ENCODE peak calls at places on chromosomes 1 and 21, in five cellular contexts. Q is IMR-90; Y is transverse colon; V is dorsolateral prefrontal cortex; Z is CD4-positive, CD25-positive, alpha-beta regulatory T cell. M is an unnamed sample.

GRCh38 chr1:107649023-107649422 is 316.0 kb downstream of the VAV3 start:
- DNase-seq in Z (no peak), V (no peak), Y (no peak), Q (peak), M (no peak)

GRCh38 chr21:28832013-28832714 is 160.5 kb downstream of the LTN1 start:
- DNase-seq in Z (peak), V (no peak), Y (no peak), Q (peak), M (no peak)

GRCh38 chr1:180188103-180188506 is 33.4 kb downstream of the QSOX1 start:
- DNase-seq in Q (peak), Y (peak), Z (no peak), V (peak), M (peak)

GRCh38 chr1:43979528-43980254 is 681 bp downstream of the B4GALT2 start:
- DNase-seq in Z (no peak), Q (peak), Y (peak), V (no peak), M (no peak)

GRCh38 chr1:24748191-24749121 is 3.2 kb downstream of the CLIC4 start:
- DNase-seq in Y (no peak), Q (no peak), V (no peak), Z (no peak), M (no peak)

GRCh38 chr1:4044967-4045366 is 144.9 kb upstream of the C1orf174 start:
- DNase-seq in V (no peak), Q (no peak), Z (no peak), Y (no peak), M (no peak)

GRCh38 chr1:3349161-3349967 is 105.1 kb upstream of the ARHGEF16 start:
- DNase-seq in V (no peak), Q (no peak), Y (no peak), Z (no peak), M (no peak)

GRCh38 chr1:230113605-230114241 is 46.7 kb downstream of the GALNT2 start:
- DNase-seq in Z (no peak), V (no peak), Y (no peak), Q (peak), M (no peak)

GRCh38 chr1:84855168-84855567 is 37.8 kb downstream of the LPAR3 start:
- DNase-seq in Y (no peak), V (no peak), Z (no peak), Q (peak), M (no peak)

GRCh38 chr1:180151508-180151907 is 3.2 kb upstream of the QSOX1 start:
- DNase-seq in Y (no peak), Z (no peak), Q (peak), V (no peak), M (no peak)

GRCh38 chr21:42523211-42523610 is 9.6 kb downstream of the SLC37A1 start:
- DNase-seq in Q (no peak), V (no peak), Y (no peak), Z (no peak), M (no peak)

GRCh38 chr1:64898107-64898861 is 68.1 kb downstream of the JAK1 start:
- DNase-seq in Q (peak), Y (peak), Z (peak), V (no peak), M (no peak)

GRCh38 chr1:183198463-183198862 is 12.4 kb downstream of the LAMC2 start:
- DNase-seq in Z (no peak), Q (peak), V (no peak), Y (no peak), M (no peak)

GRCh38 chr1:188669715-188670114 is 1807.9 kb downstream of the BRINP3 start:
- DNase-seq in Q (peak), V (no peak), Z (no peak), Y (no peak), M (no peak)

GRCh38 chr1:831522-831921 is 92.2 kb upstream of the SAMD11 start:
- DNase-seq in Y (no peak), Q (no peak), V (no peak), Z (no peak), M (no peak)

GRCh38 chr1:36387141-36387949 is 1.6 kb upstream of the STK40 start:
- DNase-seq in Y (no peak), Q (peak), V (no peak), Z (no peak), M (no peak)

GRCh38 chr1:196649990-196650389 is 1.9 kb upstream of the CFH start:
- DNase-seq in V (no peak), Y (no peak), Q (no peak), Z (no peak), M (no peak)

GRCh38 chr1:8409107-8409506 is 91.2 kb downstream of the SLC45A1 start:
- DNase-seq in Q (peak), V (no peak), Y (peak), Z (no peak), M (no peak)

GRCh38 chr1:59645893-59646292 is 168.9 kb upstream of the HOOK1 start:
- DNase-seq in V (no peak), Q (peak), Y (no peak), Z (no peak), M (no peak)

GRCh38 chr1:100411019-100411418 is 58.7 kb downstream of the CDC14A start:
- DNase-seq in V (no peak), Z (no peak), Q (no peak), Y (no peak), M (no peak)
- H3K27ac ChIP-seq in V (no peak), Z (no peak), Q (no peak), Y (no peak), M (no peak)

DNA sequence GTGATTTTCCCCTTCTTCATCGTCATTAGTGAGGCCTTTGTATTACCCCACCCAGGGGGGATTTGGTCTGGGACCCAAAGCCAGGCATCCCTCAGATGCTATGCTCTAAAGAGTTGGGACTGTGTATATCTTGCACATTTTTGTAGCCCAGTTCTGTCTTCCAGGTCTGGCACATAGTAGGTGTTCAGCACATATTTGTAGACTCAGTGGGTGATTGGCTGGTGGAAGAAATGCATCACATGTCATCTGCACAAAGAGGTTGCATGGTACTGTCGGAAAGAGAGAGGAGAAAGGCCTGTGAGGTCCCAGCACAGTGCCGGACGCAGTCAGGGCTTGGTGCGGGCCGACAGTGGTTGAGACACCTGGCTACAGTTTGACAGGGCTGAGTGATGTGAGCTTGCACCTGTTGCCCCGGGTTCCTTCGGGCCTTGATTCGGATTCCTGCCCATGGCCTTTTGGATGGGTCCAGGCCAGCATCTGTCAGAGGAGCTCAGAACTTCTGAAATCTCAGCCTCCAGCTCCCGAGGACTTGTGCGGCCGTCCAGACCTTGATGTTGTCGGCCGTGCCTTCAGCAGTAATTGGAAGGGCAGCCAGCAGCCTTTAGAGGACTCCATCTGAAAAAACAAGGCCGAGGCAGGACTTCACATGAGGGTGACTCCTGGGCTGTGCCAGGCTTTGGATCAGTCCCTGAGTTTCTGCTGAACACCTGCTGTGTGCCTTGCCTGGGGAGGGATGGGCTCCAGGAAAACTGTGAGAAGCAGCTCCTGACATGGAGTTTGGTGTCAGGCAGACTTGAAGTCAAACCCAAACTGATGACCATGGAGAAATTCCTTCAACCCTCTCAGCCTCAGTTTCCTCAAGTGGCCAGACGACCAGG is 40.9 kb upstream of the PADI1 start:
- DNase-seq in V (no peak), Q (no peak), Y (no peak), Z (no peak), M (no peak)
- H3K27ac ChIP-seq in V (no peak), Q (no peak), Y (no peak), Z (no peak), M (no peak)

GRCh38 chr1:54086754-54087153 is 33.3 kb downstream of the TCEANC2 start:
- DNase-seq in Z (no peak), V (no peak), Y (no peak), Q (no peak), M (no peak)
- H3K27ac ChIP-seq in Z (no peak), V (no peak), Y (no peak), Q (no peak), M (no peak)

GRCh38 chr1:18928985-18929384 is 26.6 kb upstream of the ALDH4A1 start:
- DNase-seq in Q (no peak), Z (no peak), V (no peak), Y (no peak), M (no peak)
- H3K27ac ChIP-seq in Q (no peak), Z (no peak), V (no peak), Y (no peak), M (no peak)

GRCh38 chr1:10896673-10897072 is 100.2 kb upstream of the CASZ1 start:
- DNase-seq in Q (no peak), Y (no peak), V (no peak), Z (no peak), M (no peak)

GRCh38 chr1:10898921-10899320 is 102.5 kb upstream of the CASZ1 start:
- DNase-seq in Z (no peak), Y (no peak), Q (no peak), V (no peak), M (no peak)

GRCh38 chr1:10899490-10900264 is 103.2 kb upstream of the CASZ1 start:
- DNase-seq in Q (no peak), V (no peak), Z (no peak), Y (no peak), M (no peak)

GRCh38 chr1:10897321-10897980 is 101.0 kb upstream of the CASZ1 start:
- DNase-seq in V (no peak), Q (no peak), Y (no peak), Z (no peak), M (no peak)

GRCh38 chr1:10897981-10898728 is 101.7 kb upstream of the CASZ1 start:
- DNase-seq in Z (no peak), Q (no peak), V (no peak), Y (no peak), M (no peak)
- H3K27ac ChIP-seq in Z (no peak), Q (no peak), V (no peak), Y (no peak), M (no peak)

GRCh38 chr1:17874231-17874630 is 119.1 kb downstream of the ACTL8 start:
- DNase-seq in V (no peak), Z (no peak), Y (no peak), Q (peak), M (no peak)
- H3K27ac ChIP-seq in V (no peak), Z (no peak), Y (no peak), Q (peak), M (no peak)

GRCh38 chr1:28928306-28928987 is 14.1 kb downstream of the EPB41 start:
- DNase-seq in Y (no peak), V (no peak), Z (no peak), Q (no peak), M (no peak)
- H3K27ac ChIP-seq in Y (peak), V (no peak), Z (peak), Q (no peak), M (no peak)

DNA sequence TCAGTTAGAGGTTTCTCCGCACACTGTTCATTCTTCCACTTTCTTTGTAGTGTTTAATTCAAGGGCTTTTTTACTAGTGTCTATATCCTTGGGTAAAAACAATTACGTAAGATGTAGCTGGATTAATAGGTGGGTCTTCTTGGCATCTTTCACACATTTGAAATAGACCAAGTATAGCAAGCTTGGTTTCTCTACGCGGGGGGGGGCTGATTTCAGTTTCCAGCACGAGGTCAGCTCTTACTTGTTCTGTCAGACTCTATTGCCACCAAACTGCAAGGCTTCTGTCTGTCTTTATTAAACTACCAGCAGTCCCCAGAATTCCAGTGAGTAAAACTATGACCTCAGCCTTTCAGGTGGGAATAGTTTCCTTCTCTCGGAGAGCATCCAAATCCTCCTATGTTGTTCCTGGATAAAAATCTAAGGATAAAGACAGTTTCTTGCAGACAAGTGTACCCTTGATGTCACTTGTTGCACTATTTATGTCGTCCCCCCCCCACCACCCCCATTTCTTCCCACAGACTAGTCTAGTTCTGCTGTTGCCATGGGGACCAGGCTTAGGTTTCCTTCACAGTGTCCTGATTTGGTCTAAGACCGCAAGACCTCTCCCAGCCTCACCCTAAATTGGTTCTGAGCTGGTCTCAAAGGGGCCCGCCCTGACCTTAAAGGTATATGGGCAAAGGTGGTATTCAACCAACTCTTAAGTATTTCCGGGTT is 17.0 kb downstream of the SPATA46 start:
- DNase-seq in Z (no peak), Y (no peak), V (no peak), Q (no peak), M (no peak)
- H3K27ac ChIP-seq in Z (no peak), Y (peak), V (no peak), Q (no peak), M (no peak)

M was measured in substantia nigra.